ENCODE peak calls at places on chromosomes 12 and 14, in four cellular contexts. K, B, Y and E are unnamed samples.

GRCh38 chr12:28089363-28089762 is 100.9 kb upstream of the CCDC91 start:
- DNase-seq in Y (no peak), B (no peak), K (peak), E (no peak)

GRCh38 chr12:12555656-12556055 is 7.0 kb downstream of the DUSP16 start:
- DNase-seq in Y (no peak), K (no peak), B (no peak), E (no peak)

GRCh38 chr12:39807043-39807442 is 187.4 kb upstream of the ABCD2 start:
- DNase-seq in K (no peak), Y (no peak), B (no peak), E (no peak)

GRCh38 chr12:7959278-7960063 is 23.5 kb upstream of the SLC2A3 start:
- DNase-seq in B (no peak), K (peak), Y (no peak), E (no peak)

GRCh38 chr14:60649815-60650381 is 621 bp upstream of the SIX1 start:
- DNase-seq in K (peak), Y (no peak), B (no peak), E (peak)

GRCh38 chr12:89907659-89908058 is 199.0 kb upstream of the ATP2B1 start:
- DNase-seq in B (no peak), K (no peak), Y (no peak), E (no peak)

GRCh38 chr14:23512156-23512555 is 39.4 kb downstream of the ZFHX2 start:
- DNase-seq in B (no peak), K (no peak), Y (no peak), E (no peak)

GRCh38 chr14:94844593-94844992 is 74.7 kb upstream of the GSC start:
- DNase-seq in K (no peak), Y (no peak), B (no peak), E (no peak)

GRCh38 chr12:9773216-9773877 is 12.6 kb upstream of the CD69 start:
- DNase-seq in B (no peak), K (no peak), Y (no peak), E (no peak)

GRCh38 chr14:63248211-63248610 is 44.0 kb downstream of the RHOJ start:
- DNase-seq in K (peak), Y (no peak), B (no peak), E (no peak)

GRCh38 chr14:39025810-39026627 is 77.0 kb downstream of the SEC23A start:
- DNase-seq in B (no peak), K (peak), Y (no peak), E (no peak)

GRCh38 chr14:96747006-96747405 is 50.2 kb upstream of the VRK1 start:
- DNase-seq in B (no peak), K (no peak), Y (no peak), E (no peak)

GRCh38 chr12:31089072-31089471 is 15.4 kb downstream of the DDX11 start:
- DNase-seq in K (no peak), Y (no peak), B (no peak), E (no peak)

GRCh38 chr12:48956279-48957140 is 777 bp downstream of the ARF3 start:
- DNase-seq in Y (peak), B (no peak), K (peak), E (peak)

GRCh38 chr12:105569886-105570285 is 239.4 kb downstream of the C12orf75 start:
- DNase-seq in K (no peak), B (no peak), Y (no peak), E (no peak)

GRCh38 chr12:3000548-3001275 is 41.5 kb downstream of the TEAD4 start:
- DNase-seq in B (no peak), K (no peak), Y (no peak), E (peak)

GRCh38 chr14:103128631-103129300 is 5.5 kb downstream of the TNFAIP2 start:
- DNase-seq in Y (no peak), B (no peak), K (no peak), E (no peak)

GRCh38 chr14:74478996-74479635 is 14.0 kb downstream of the NPC2 start:
- DNase-seq in K (peak), B (no peak), Y (no peak), E (no peak)

GRCh38 chr14:65103150-65103760 is 938 bp upstream of the MAX start:
- DNase-seq in K (no peak), Y (no peak), B (no peak), E (peak)

DNA sequence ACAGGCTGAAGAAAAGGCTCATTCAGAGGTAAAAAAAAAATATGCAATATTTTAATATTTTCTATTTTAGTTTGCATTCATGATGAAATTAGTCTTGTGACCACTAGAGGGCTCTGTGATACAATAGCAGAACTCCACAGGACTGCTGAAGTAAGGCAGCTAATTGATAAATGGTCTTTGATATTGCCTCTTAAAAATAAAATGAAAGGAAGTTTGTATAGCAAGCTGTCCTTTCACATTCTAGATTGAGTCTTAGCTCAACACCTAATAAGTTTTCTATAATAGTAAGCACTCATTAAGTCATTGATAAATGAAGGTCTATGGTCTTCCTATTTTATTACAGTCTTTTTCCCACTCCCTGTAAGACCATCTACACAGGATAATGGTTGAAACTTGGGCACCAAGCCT is 315.7 kb downstream of the NAV3 start:
- DNase-seq in B (no peak), Y (no peak), K (peak), E (peak)
- TF ChIP-seq CTCF in B (peak), Y (peak), K (peak), E (peak)

GRCh38 chr14:99807413-99808132 is 14.4 kb downstream of the EML1 start:
- DNase-seq in B (no peak), K (no peak), Y (no peak), E (no peak)
- TF ChIP-seq CTCF in B (peak), K (no peak), Y (peak), E (no peak)

DNA sequence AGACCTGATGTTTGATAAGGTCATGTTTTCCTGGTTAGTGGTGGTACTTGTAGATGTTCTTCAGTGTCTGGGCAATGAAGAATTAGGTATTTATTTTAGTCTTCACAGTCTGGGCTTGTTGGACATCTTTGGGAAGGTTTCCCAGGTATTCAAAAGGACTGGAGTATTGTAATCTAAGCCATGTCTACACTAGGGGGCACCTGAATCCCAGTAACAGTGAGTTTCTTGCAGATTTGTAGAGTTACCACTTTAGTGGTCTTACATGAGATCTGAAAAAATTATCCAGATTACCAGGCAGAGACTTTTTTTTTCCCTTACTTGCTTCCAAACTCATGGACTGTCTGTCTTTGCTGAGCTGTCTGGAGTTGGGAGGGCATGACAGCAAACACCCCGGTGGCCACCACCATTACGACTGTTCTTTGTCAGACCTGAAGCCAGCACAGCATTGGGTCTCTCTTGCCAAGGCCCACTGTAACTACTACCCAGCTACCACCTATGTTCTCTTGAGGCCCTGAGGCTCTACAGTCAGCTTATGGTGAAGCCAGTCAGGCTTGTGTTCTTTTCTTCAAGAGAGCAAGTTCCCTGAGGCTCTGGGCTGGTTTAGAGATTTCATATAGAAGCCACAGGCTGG is 820.7 kb upstream of the FBXO33 start:
- DNase-seq in K (no peak), B (no peak), Y (no peak), E (no peak)
- TF ChIP-seq CTCF in K (no peak), B (peak), Y (peak), E (no peak)

DNA sequence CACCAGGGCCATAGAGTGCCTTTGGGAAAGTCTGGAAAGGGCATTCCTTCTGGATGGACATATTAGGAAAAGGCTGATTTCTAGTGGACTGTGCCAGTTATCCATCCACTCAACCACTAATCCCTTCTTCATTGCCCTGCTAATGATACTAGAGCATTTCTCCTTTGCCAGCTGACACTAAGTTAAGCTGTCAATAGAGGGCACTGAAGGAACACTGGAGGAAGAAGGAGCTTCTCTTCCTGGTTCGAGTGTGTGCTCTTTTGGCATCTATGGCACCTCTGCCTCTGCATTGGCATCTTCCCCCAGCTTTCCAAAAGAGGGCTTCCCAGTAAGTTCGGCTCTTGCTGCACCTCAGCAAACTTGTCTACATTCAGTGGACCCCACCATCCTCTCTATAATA is 165.4 kb downstream of the DERA start:
- DNase-seq in Y (no peak), B (no peak), K (peak), E (peak)
- TF ChIP-seq CTCF in Y (peak), B (peak), K (peak), E (peak)

GRCh38 chr14:49050836-49051235 is 535.3 kb downstream of the RPS29 start:
- DNase-seq in B (no peak), Y (no peak), K (no peak), E (no peak)
- TF ChIP-seq CTCF in B (no peak), Y (no peak), K (no peak), E (no peak)

DNA sequence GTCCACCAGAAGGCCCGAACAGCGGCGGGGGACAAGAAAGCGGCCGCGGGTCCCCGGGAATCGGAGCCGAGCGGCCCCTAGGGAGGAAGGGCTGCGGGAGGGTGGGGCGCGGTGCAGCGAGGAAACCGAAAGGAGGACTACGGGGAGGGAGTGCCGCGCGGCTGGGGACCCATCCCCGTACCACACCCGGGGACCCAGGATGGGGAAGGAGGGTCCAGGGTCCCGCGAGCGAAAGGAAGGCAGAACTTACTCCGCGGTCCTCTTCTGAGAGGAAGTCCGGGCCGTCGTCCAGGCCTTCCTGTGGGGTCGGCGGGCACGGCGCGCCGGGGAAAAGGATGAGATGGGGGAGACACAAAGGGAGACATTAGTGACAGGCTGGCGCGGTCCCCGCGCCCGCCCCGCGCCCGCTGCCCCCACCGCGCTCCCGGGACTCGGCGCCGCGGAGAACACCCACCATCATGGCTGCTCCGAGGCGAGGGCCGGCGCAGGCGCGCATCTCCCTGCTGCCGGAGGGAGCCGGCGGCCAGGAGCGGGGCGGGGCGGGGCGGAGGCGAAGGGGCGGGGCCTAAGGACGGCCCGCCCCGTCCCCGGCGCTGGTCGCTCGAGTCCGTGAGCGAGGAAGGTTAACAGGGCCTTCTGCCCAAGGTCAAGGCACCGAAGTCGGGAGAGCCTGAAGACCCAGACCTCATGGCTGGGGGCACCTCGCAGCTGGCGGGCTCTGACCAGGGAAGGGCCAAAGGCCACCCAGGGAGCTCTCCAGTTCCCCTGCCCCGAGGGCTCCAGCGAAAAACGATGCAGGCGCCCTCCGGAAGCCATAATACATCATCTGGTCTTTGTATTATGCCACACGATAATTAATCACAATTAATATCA is at the start of gene SNX6:
- DNase-seq in K (peak), B (peak), Y (peak), E (peak)
- TF ChIP-seq CTCF in K (no peak), B (no peak), Y (no peak), E (no peak)

GRCh38 chr14:93079865-93080403 is 35.8 kb downstream of the ITPK1 start:
- DNase-seq in Y (no peak), K (no peak), B (no peak), E (no peak)

GRCh38 chr14:93076755-93077154 is 39.0 kb downstream of the ITPK1 start:
- DNase-seq in K (no peak), Y (no peak), B (no peak), E (no peak)

GRCh38 chr14:93078830-93079229 is 36.9 kb downstream of the ITPK1 start:
- DNase-seq in K (peak), Y (no peak), B (no peak), E (peak)

GRCh38 chr14:93081875-93082570 is 33.7 kb downstream of the ITPK1 start:
- DNase-seq in K (no peak), B (no peak), Y (no peak), E (no peak)

GRCh38 chr14:93079321-93079720 is 36.4 kb downstream of the ITPK1 start:
- DNase-seq in Y (no peak), B (no peak), K (no peak), E (no peak)
- TF ChIP-seq CTCF in Y (peak), B (no peak), K (no peak), E (no peak)

GRCh38 chr14:27587103-27587502 is 989.3 kb upstream of the NOVA1 start:
- DNase-seq in Y (no peak), B (no peak), K (no peak), E (no peak)
- TF ChIP-seq CTCF in Y (peak), B (peak), K (no peak), E (no peak)

GRCh38 chr12:123421314-123421713 is 15.2 kb downstream of the RILPL2 start:
- DNase-seq in Y (no peak), K (no peak), B (no peak), E (no peak)
- TF ChIP-seq CTCF in Y (peak), K (no peak), B (no peak), E (no peak)